ENCODE peak calls at places on chromosomes 5 and 9, in six cellular contexts. E, K, Y, N, P and B are unnamed samples.

GRCh38 chr9:106864533-106865143 is 1.7 kb downstream of the ZNF462 start:
- DNase-seq in P (peak; percentile 28), N (no peak), E (peak; percentile 43), K (no peak), Y (no peak), B (peak; percentile 67)

GRCh38 chr9:91411096-91411771 is 12.4 kb downstream of the NFIL3 start:
- DNase-seq in P (peak; percentile 73), E (peak; percentile 47), K (no peak), Y (no peak), N (no peak), B (peak; percentile 48)

GRCh38 chr5:21810737-21811316 is 1042.3 kb downstream of the CDH12 start:
- DNase-seq in E (peak; percentile 39), N (peak; percentile 19), K (no peak), Y (peak; percentile 2), P (peak; percentile 67), B (peak; percentile 10)

GRCh38 chr5:143434261-143435206 is 31.0 kb upstream of the NR3C1 start:
- DNase-seq in K (no peak), Y (no peak), E (no peak), P (peak; percentile 78), N (no peak), B (no peak)

GRCh38 chr9:8224381-8224791 is 424.8 kb upstream of the DMAC1 start:
- DNase-seq in N (no peak), P (no peak), E (no peak), K (no peak), Y (no peak), B (peak; percentile 23)

GRCh38 chr5:180170111-180170809 is 38.8 kb downstream of the RASGEF1C start:
- DNase-seq in E (no peak), Y (no peak), N (no peak), K (no peak), P (no peak), B (no peak)

GRCh38 chr5:33299621-33300208 is 141.1 kb upstream of the TARS1 start:
- DNase-seq in P (peak; percentile 79), E (peak; percentile 71), N (peak; percentile 75), K (no peak), Y (no peak), B (peak; percentile 62)

GRCh38 chr9:127020036-127020435 is 102.4 kb downstream of the ANGPTL2 start:
- DNase-seq in K (no peak), P (no peak), Y (no peak), N (no peak), E (no peak), B (no peak)

GRCh38 chr5:174575043-174575442 is 149.3 kb upstream of the MSX2 start:
- DNase-seq in Y (no peak), E (no peak), N (no peak), K (no peak), P (no peak), B (no peak)

GRCh38 chr5:12625667-12626263 is 721.5 kb upstream of the CTNND2 start:
- DNase-seq in E (no peak), Y (no peak), N (no peak), K (no peak), P (no peak), B (no peak)

GRCh38 chr5:12624776-12625560 is 720.7 kb upstream of the CTNND2 start:
- DNase-seq in K (peak; percentile 34), Y (no peak), P (no peak), N (peak; percentile 1), E (no peak), B (no peak)

GRCh38 chr5:12626556-12626955 is 722.3 kb upstream of the CTNND2 start:
- DNase-seq in Y (no peak), K (no peak), E (no peak), P (no peak), N (no peak), B (no peak)

GRCh38 chr5:12623408-12623807 is 719.2 kb upstream of the CTNND2 start:
- DNase-seq in K (peak; percentile 68), E (no peak), P (peak; percentile 72), Y (no peak), N (peak; percentile 4), B (no peak)
- H2BK5ac ChIP-seq in K (peak overlapping the region; percentile 99), E (no peak overlapping the region), P (no peak overlapping the region), Y (no peak overlapping the region), N (no peak overlapping the region), B (no peak overlapping the region)

GRCh38 chr9:87464110-87464991 is 33.3 kb upstream of the DAPK1 start:
- DNase-seq in Y (no peak), K (no peak), P (peak; percentile 66), E (no peak), N (no peak), B (no peak)
- H3K4me3 ChIP-seq in Y (no peak overlapping the region), K (no peak overlapping the region), P (no peak overlapping the region), E (no peak overlapping the region), N (no peak overlapping the region), B (peak overlapping the region; percentile 14)

GRCh38 chr5:136526798-136527197 is 161.5 kb upstream of the TRPC7 start:
- DNase-seq in P (no peak), N (no peak), Y (no peak), E (no peak), K (no peak), B (no peak)

GRCh38 chr5:136525546-136525945 is 160.2 kb upstream of the TRPC7 start:
- DNase-seq in Y (no peak), E (no peak), P (no peak), N (no peak), K (no peak), B (no peak)

GRCh38 chr5:136526021-136526420 is 160.7 kb upstream of the TRPC7 start:
- DNase-seq in E (no peak), K (no peak), P (no peak), N (peak; percentile 74), Y (no peak), B (no peak)

GRCh38 chr5:136528481-136528880 is 163.1 kb upstream of the TRPC7 start:
- DNase-seq in E (no peak), K (no peak), N (no peak), P (no peak), Y (no peak), B (no peak)
- H3K23ac ChIP-seq in E (no peak overlapping the region), K (no peak overlapping the region), N (no peak overlapping the region), P (no peak overlapping the region), Y (no peak overlapping the region), B (no peak overlapping the region)

GRCh38 chr9:129333961-129334743 is 156.1 kb upstream of the IER5L start:
- DNase-seq in P (peak; percentile 99), K (peak; percentile 94), N (peak; percentile 100), Y (peak; percentile 80), E (peak; percentile 92), B (peak; percentile 96)

GRCh38 chr9:129335456-129336129 is 157.5 kb upstream of the IER5L start:
- DNase-seq in N (no peak), P (no peak), K (no peak), Y (no peak), E (no peak), B (no peak)

GRCh38 chr9:129336130-129336528 is 158.1 kb upstream of the IER5L start:
- DNase-seq in K (no peak), Y (no peak), P (no peak), E (peak; percentile 46), N (peak; percentile 49), B (no peak)

GRCh38 chr9:129333613-129333960 is 155.5 kb upstream of the IER5L start:
- DNase-seq in K (no peak), E (no peak), N (peak; percentile 96), Y (no peak), P (peak; percentile 88), B (peak; percentile 72)

DNA sequence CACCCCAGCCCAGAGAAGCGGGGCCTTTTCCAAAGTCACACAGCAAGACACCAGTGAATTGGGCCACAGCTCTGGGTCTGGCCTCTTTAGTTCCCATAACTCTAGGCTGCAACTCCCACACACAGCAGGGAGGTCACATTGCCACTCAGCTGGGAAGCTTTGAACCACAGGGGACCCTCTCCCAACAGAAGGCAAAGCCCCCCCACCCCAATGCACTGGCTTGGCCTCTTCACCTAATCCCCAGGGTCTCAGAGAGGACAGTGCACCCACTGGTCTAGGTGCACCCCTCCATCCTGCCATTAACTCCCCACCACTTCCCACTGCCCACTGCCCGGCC is 156.7 kb upstream of the IER5L start:
- DNase-seq in Y (no peak), P (peak; percentile 30), K (no peak), N (no peak), E (no peak), B (no peak)
- H2BK5ac ChIP-seq in Y (peak overlapping the region; percentile 4), P (peak overlapping the region; percentile 90), K (peak overlapping the region; percentile 100), N (peak overlapping the region; percentile 100), E (peak overlapping the region; percentile 86), B (peak overlapping the region; percentile 88)

GRCh38 chr9:81666123-81666522 is 23.2 kb downstream of the TLE1 start:
- DNase-seq in P (no peak), N (no peak), E (no peak), Y (no peak), K (no peak), B (peak; percentile 43)

GRCh38 chr9:81661339-81661738 is 28.0 kb downstream of the TLE1 start:
- DNase-seq in Y (no peak), K (no peak), E (no peak), P (no peak), N (no peak), B (no peak)

GRCh38 chr9:81669011-81669739 is 20.2 kb downstream of the TLE1 start:
- DNase-seq in P (no peak), K (no peak), Y (no peak), N (no peak), E (peak; percentile 54), B (peak; percentile 51)

GRCh38 chr9:81665514-81665838 is 23.9 kb downstream of the TLE1 start:
- DNase-seq in N (peak; percentile 85), P (no peak), E (no peak), K (no peak), Y (no peak), B (peak; percentile 77)

GRCh38 chr9:81664638-81665513 is 24.5 kb downstream of the TLE1 start:
- DNase-seq in E (no peak), Y (no peak), P (no peak), N (no peak), K (no peak), B (no peak)
- H3K4me3 ChIP-seq in E (no peak overlapping the region), Y (no peak overlapping the region), P (no peak overlapping the region), N (no peak overlapping the region), K (no peak overlapping the region), B (no peak overlapping the region)